ENCODE peak calls at places on chromosome 4, in four cellular contexts. One of them, this sample, is unnamed. For H3K36me3, the result is how much of the 10 kb centered on the place peaks cover.

GRCh38 chr4:175971393-175972179 is 94.1 kb upstream of the WDR17 start:
- DNase-seq in naive thymus-derived CD4-positive, alpha-beta T cell: no peak
- DNase-seq in mesendoderm: peak
- DNase-seq in hepatocyte: no peak
- DNase-seq in this sample: no peak

GRCh38 chr4:152957437-152958185 is 21.5 kb downstream of the FHDC1 start:
- DNase-seq in naive thymus-derived CD4-positive, alpha-beta T cell: no peak
- DNase-seq in hepatocyte: peak
- DNase-seq in mesendoderm: peak
- DNase-seq in this sample: no peak

GRCh38 chr4:169030575-169030982 is 20.5 kb upstream of the CBR4 start:
- DNase-seq in mesendoderm: peak
- DNase-seq in hepatocyte: no peak
- DNase-seq in naive thymus-derived CD4-positive, alpha-beta T cell: no peak
- DNase-seq in this sample: no peak

GRCh38 chr4:40471923-40472322 is 136.8 kb downstream of the CHRNA9 start:
- DNase-seq in naive thymus-derived CD4-positive, alpha-beta T cell: no peak
- DNase-seq in mesendoderm: no peak
- DNase-seq in hepatocyte: no peak
- DNase-seq in this sample: no peak

GRCh38 chr4:146486565-146486964 is 35.2 kb downstream of the SLC10A7 start:
- DNase-seq in hepatocyte: no peak
- DNase-seq in mesendoderm: no peak
- DNase-seq in naive thymus-derived CD4-positive, alpha-beta T cell: no peak
- DNase-seq in this sample: no peak

GRCh38 chr4:83348074-83348473 is 13.4 kb upstream of the HPSE start:
- DNase-seq in hepatocyte: no peak
- DNase-seq in mesendoderm: no peak
- DNase-seq in naive thymus-derived CD4-positive, alpha-beta T cell: no peak
- DNase-seq in this sample: no peak

GRCh38 chr4:20805716-20806115 is 105.5 kb downstream of the PACRGL start:
- DNase-seq in hepatocyte: no peak
- DNase-seq in naive thymus-derived CD4-positive, alpha-beta T cell: no peak
- DNase-seq in mesendoderm: no peak
- DNase-seq in this sample: no peak

GRCh38 chr4:45033676-45034410 is 307.5 kb upstream of the GNPDA2 start:
- DNase-seq in mesendoderm: peak
- DNase-seq in naive thymus-derived CD4-positive, alpha-beta T cell: no peak
- DNase-seq in hepatocyte: no peak
- DNase-seq in this sample: no peak

GRCh38 chr4:158970786-158971185 is 132.1 kb upstream of the RAPGEF2 start:
- DNase-seq in naive thymus-derived CD4-positive, alpha-beta T cell: no peak
- DNase-seq in mesendoderm: no peak
- DNase-seq in hepatocyte: no peak
- DNase-seq in this sample: no peak

GRCh38 chr4:6222761-6223292 is 22.5 kb upstream of the JAKMIP1 start:
- DNase-seq in naive thymus-derived CD4-positive, alpha-beta T cell: no peak
- DNase-seq in mesendoderm: peak
- DNase-seq in hepatocyte: no peak
- DNase-seq in this sample: no peak

GRCh38 chr4:81442479-81443085 is 29.1 kb downstream of the RASGEF1B start:
- DNase-seq in mesendoderm: no peak
- DNase-seq in hepatocyte: no peak
- DNase-seq in naive thymus-derived CD4-positive, alpha-beta T cell: no peak
- DNase-seq in this sample: no peak

GRCh38 chr4:41319553-41319952 is 62.8 kb downstream of the UCHL1 start:
- DNase-seq in naive thymus-derived CD4-positive, alpha-beta T cell: no peak
- DNase-seq in mesendoderm: peak
- DNase-seq in hepatocyte: peak
- DNase-seq in this sample: no peak

GRCh38 chr4:168863719-168864632 is 146.1 kb downstream of the CBR4 start:
- DNase-seq in naive thymus-derived CD4-positive, alpha-beta T cell: no peak
- DNase-seq in mesendoderm: peak
- DNase-seq in hepatocyte: no peak
- DNase-seq in this sample: no peak

GRCh38 chr4:140213736-140214135 is 59.8 kb upstream of the MAML3 start:
- DNase-seq in hepatocyte: peak
- DNase-seq in naive thymus-derived CD4-positive, alpha-beta T cell: no peak
- DNase-seq in mesendoderm: peak
- DNase-seq in this sample: no peak

GRCh38 chr4:95524722-95525121 is 24.1 kb downstream of the UNC5C start:
- DNase-seq in hepatocyte: no peak
- DNase-seq in mesendoderm: no peak
- DNase-seq in naive thymus-derived CD4-positive, alpha-beta T cell: no peak
- DNase-seq in this sample: no peak

GRCh38 chr4:156476359-156476758 is 495.2 kb downstream of the PDGFC start:
- DNase-seq in naive thymus-derived CD4-positive, alpha-beta T cell: no peak
- DNase-seq in mesendoderm: peak
- DNase-seq in hepatocyte: peak
- DNase-seq in this sample: no peak

GRCh38 chr4:6121276-6121850 is 79.0 kb downstream of the JAKMIP1 start:
- DNase-seq in mesendoderm: no peak
- DNase-seq in hepatocyte: no peak
- DNase-seq in naive thymus-derived CD4-positive, alpha-beta T cell: no peak
- DNase-seq in this sample: no peak

GRCh38 chr4:15794905-15795304 is 16.8 kb downstream of the CD38 start:
- DNase-seq in hepatocyte: no peak
- DNase-seq in naive thymus-derived CD4-positive, alpha-beta T cell: no peak
- DNase-seq in mesendoderm: no peak
- DNase-seq in this sample: no peak

GRCh38 chr4:156725257-156725656 is 246.3 kb downstream of the PDGFC start:
- DNase-seq in mesendoderm: no peak
- DNase-seq in hepatocyte: no peak
- DNase-seq in naive thymus-derived CD4-positive, alpha-beta T cell: no peak
- DNase-seq in this sample: no peak

GRCh38 chr4:16079046-16079445 is 4.8 kb downstream of the PROM1 start:
- DNase-seq in hepatocyte: peak
- DNase-seq in naive thymus-derived CD4-positive, alpha-beta T cell: no peak
- DNase-seq in mesendoderm: no peak
- DNase-seq in this sample: no peak

GRCh38 chr4:55819634-55820033 is at the start of gene EXOC1L:
- DNase-seq in hepatocyte: peak
- DNase-seq in naive thymus-derived CD4-positive, alpha-beta T cell: peak
- DNase-seq in mesendoderm: peak
- DNase-seq in this sample: no peak

GRCh38 chr4:27921236-27921635 is 1060.6 kb downstream of the STIM2 start:
- DNase-seq in hepatocyte: no peak
- DNase-seq in mesendoderm: no peak
- DNase-seq in naive thymus-derived CD4-positive, alpha-beta T cell: no peak
- DNase-seq in this sample: no peak

GRCh38 chr4:68466185-68466584 is 18.9 kb downstream of the TMPRSS11E start:
- DNase-seq in hepatocyte: no peak
- DNase-seq in mesendoderm: no peak
- DNase-seq in naive thymus-derived CD4-positive, alpha-beta T cell: no peak
- DNase-seq in this sample: no peak

GRCh38 chr4:121185960-121186359 is 21.8 kb upstream of the TNIP3 start:
- DNase-seq in hepatocyte: no peak
- DNase-seq in naive thymus-derived CD4-positive, alpha-beta T cell: no peak
- DNase-seq in mesendoderm: no peak
- DNase-seq in this sample: no peak

GRCh38 chr4:76753814-76754213 is 144.1 kb downstream of the SOWAHB start:
- DNase-seq in hepatocyte: peak
- DNase-seq in mesendoderm: no peak
- DNase-seq in naive thymus-derived CD4-positive, alpha-beta T cell: no peak
- DNase-seq in this sample: no peak

GRCh38 chr4:137674066-137674465 is 141.8 kb upstream of the PCDH18 start:
- DNase-seq in hepatocyte: no peak
- DNase-seq in naive thymus-derived CD4-positive, alpha-beta T cell: no peak
- DNase-seq in mesendoderm: no peak
- DNase-seq in this sample: no peak

GRCh38 chr4:20395160-20395773 is 143.6 kb downstream of the SLIT2 start:
- DNase-seq in mesendoderm: peak
- DNase-seq in naive thymus-derived CD4-positive, alpha-beta T cell: no peak
- DNase-seq in hepatocyte: peak
- DNase-seq in this sample: peak

GRCh38 chr4:156763511-156763910 is 208.1 kb downstream of the PDGFC start:
- DNase-seq in hepatocyte: no peak
- DNase-seq in naive thymus-derived CD4-positive, alpha-beta T cell: no peak
- DNase-seq in mesendoderm: no peak
- DNase-seq in this sample: no peak

GRCh38 chr4:28250646-28251045 is 1390.0 kb downstream of the STIM2 start:
- DNase-seq in hepatocyte: no peak
- DNase-seq in mesendoderm: no peak
- DNase-seq in naive thymus-derived CD4-positive, alpha-beta T cell: no peak
- DNase-seq in this sample: no peak

GRCh38 chr4:74752798-74753197 is 41.5 kb downstream of the BTC start:
- DNase-seq in naive thymus-derived CD4-positive, alpha-beta T cell: no peak
- DNase-seq in hepatocyte: no peak
- DNase-seq in mesendoderm: no peak
- DNase-seq in this sample: no peak

GRCh38 chr4:61199869-61200194 is 294 bp upstream of the ADGRL3 start:
- DNase-seq in mesendoderm: no peak
- DNase-seq in hepatocyte: no peak
- DNase-seq in naive thymus-derived CD4-positive, alpha-beta T cell: no peak
- DNase-seq in this sample: no peak

GRCh38 chr4:10747186-10747585 is 62.6 kb upstream of the CLNK start:
- DNase-seq in hepatocyte: no peak
- DNase-seq in naive thymus-derived CD4-positive, alpha-beta T cell: no peak
- DNase-seq in mesendoderm: no peak
- DNase-seq in this sample: no peak

GRCh38 chr4:2824329-2825183 is 19.1 kb upstream of the ADD1 start:
- DNase-seq in hepatocyte: no peak
- DNase-seq in naive thymus-derived CD4-positive, alpha-beta T cell: no peak
- DNase-seq in mesendoderm: no peak
- DNase-seq in this sample: no peak

GRCh38 chr4:2823671-2824328 is 19.8 kb upstream of the ADD1 start:
- DNase-seq in mesendoderm: no peak
- DNase-seq in hepatocyte: no peak
- DNase-seq in naive thymus-derived CD4-positive, alpha-beta T cell: no peak
- DNase-seq in this sample: no peak

GRCh38 chr4:2822461-2823300 is 21.0 kb upstream of the ADD1 start:
- DNase-seq in naive thymus-derived CD4-positive, alpha-beta T cell: no peak
- DNase-seq in hepatocyte: no peak
- DNase-seq in mesendoderm: no peak
- DNase-seq in this sample: no peak

GRCh38 chr4:2825184-2825506 is 18.5 kb upstream of the ADD1 start:
- DNase-seq in mesendoderm: no peak
- DNase-seq in naive thymus-derived CD4-positive, alpha-beta T cell: no peak
- DNase-seq in hepatocyte: no peak
- DNase-seq in this sample: no peak

GRCh38 chr4:2823301-2823670 is 20.4 kb upstream of the ADD1 start:
- DNase-seq in hepatocyte: no peak
- DNase-seq in naive thymus-derived CD4-positive, alpha-beta T cell: no peak
- DNase-seq in mesendoderm: no peak
- DNase-seq in this sample: no peak
- H3K36me3 ChIP-seq in hepatocyte: under half
- H3K36me3 ChIP-seq in naive thymus-derived CD4-positive, alpha-beta T cell: under half
- H3K36me3 ChIP-seq in mesendoderm: under half
- H3K36me3 ChIP-seq in this sample: under half

GRCh38 chr4:25783943-25784342 is 78.8 kb downstream of the SEL1L3 start:
- DNase-seq in mesendoderm: no peak
- DNase-seq in naive thymus-derived CD4-positive, alpha-beta T cell: no peak
- DNase-seq in hepatocyte: no peak
- DNase-seq in this sample: no peak
- H3K36me3 ChIP-seq in mesendoderm: under half
- H3K36me3 ChIP-seq in naive thymus-derived CD4-positive, alpha-beta T cell: under half
- H3K36me3 ChIP-seq in hepatocyte: under half
- H3K36me3 ChIP-seq in this sample: under half

GRCh38 chr4:38696697-38697096 is 32.7 kb downstream of the KLF3 start:
- DNase-seq in mesendoderm: no peak
- DNase-seq in naive thymus-derived CD4-positive, alpha-beta T cell: no peak
- DNase-seq in hepatocyte: no peak
- DNase-seq in this sample: no peak
- H3K36me3 ChIP-seq in mesendoderm: under half
- H3K36me3 ChIP-seq in naive thymus-derived CD4-positive, alpha-beta T cell: under half
- H3K36me3 ChIP-seq in hepatocyte: under half
- H3K36me3 ChIP-seq in this sample: under half

GRCh38 chr4:73099143-73099542 is 29.6 kb upstream of the COX18 start:
- DNase-seq in hepatocyte: no peak
- DNase-seq in naive thymus-derived CD4-positive, alpha-beta T cell: no peak
- DNase-seq in mesendoderm: no peak
- DNase-seq in this sample: no peak
- H3K36me3 ChIP-seq in hepatocyte: under half
- H3K36me3 ChIP-seq in naive thymus-derived CD4-positive, alpha-beta T cell: under half
- H3K36me3 ChIP-seq in mesendoderm: under half
- H3K36me3 ChIP-seq in this sample: half or more

GRCh38 chr4:1927675-1928074 is 56.5 kb downstream of the NSD2 start:
- DNase-seq in hepatocyte: no peak
- DNase-seq in mesendoderm: no peak
- DNase-seq in naive thymus-derived CD4-positive, alpha-beta T cell: no peak
- DNase-seq in this sample: no peak

GRCh38 chr4:1933700-1934099 is 62.5 kb downstream of the NSD2 start:
- DNase-seq in hepatocyte: no peak
- DNase-seq in mesendoderm: no peak
- DNase-seq in naive thymus-derived CD4-positive, alpha-beta T cell: no peak
- DNase-seq in this sample: no peak

GRCh38 chr4:1928356-1929235 is 57.4 kb downstream of the NSD2 start:
- DNase-seq in mesendoderm: no peak
- DNase-seq in naive thymus-derived CD4-positive, alpha-beta T cell: no peak
- DNase-seq in hepatocyte: no peak
- DNase-seq in this sample: no peak

GRCh38 chr4:1937550-1937949 is 66.4 kb downstream of the NSD2 start:
- DNase-seq in naive thymus-derived CD4-positive, alpha-beta T cell: no peak
- DNase-seq in mesendoderm: no peak
- DNase-seq in hepatocyte: no peak
- DNase-seq in this sample: no peak

DNA sequence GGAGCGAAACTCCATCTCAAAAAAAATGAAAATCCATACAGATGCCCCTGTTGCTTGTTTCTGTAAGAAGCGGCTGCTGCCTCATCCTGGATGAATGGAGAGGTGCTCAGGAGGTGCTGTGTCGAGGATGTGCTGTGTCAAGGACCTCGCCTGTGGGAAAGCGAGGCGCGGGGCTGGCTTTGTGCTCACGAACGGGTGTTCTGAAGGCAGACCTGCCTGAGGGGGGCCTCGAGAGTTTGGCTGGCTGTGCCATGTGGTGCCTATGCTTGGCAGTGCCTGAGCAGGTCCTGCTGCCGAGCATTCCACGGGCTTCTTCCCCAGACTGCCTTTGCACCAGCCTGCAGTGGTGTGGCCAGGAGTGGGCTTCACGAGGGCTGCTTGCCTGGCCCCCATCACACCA is 61.5 kb downstream of the NSD2 start:
- DNase-seq in hepatocyte: no peak
- DNase-seq in mesendoderm: no peak
- DNase-seq in naive thymus-derived CD4-positive, alpha-beta T cell: no peak
- DNase-seq in this sample: no peak
- H3K36me3 ChIP-seq in hepatocyte: under half
- H3K36me3 ChIP-seq in mesendoderm: under half
- H3K36me3 ChIP-seq in naive thymus-derived CD4-positive, alpha-beta T cell: under half
- H3K36me3 ChIP-seq in this sample: half or more

GRCh38 chr4:99077177-99077576 is 11.4 kb downstream of the ADH5 start:
- DNase-seq in naive thymus-derived CD4-positive, alpha-beta T cell: no peak
- DNase-seq in hepatocyte: no peak
- DNase-seq in mesendoderm: no peak
- DNase-seq in this sample: no peak
- H3K36me3 ChIP-seq in naive thymus-derived CD4-positive, alpha-beta T cell: under half
- H3K36me3 ChIP-seq in hepatocyte: under half
- H3K36me3 ChIP-seq in mesendoderm: under half
- H3K36me3 ChIP-seq in this sample: half or more

This sample was measured in DND-41.